ENCODE peak calls at places on chromosome X, in six cellular contexts. O is body of pancreas, R is GM23338, I is transverse colon, U is upper lobe of right lung, H is adrenal gland. Z is an unnamed sample. For H3K4me1, the result is how much of the 10 kb centered on the place peaks cover.

GRCh38 chrX:40543661-40544328 is 37.0 kb upstream of the ATP6AP2 start:
- DNase-seq in O (peak), R (peak), I (no peak), U (no peak), H (no peak), Z (no peak)

GRCh38 chrX:11212741-11213140 is 80.5 kb upstream of the AMELX start:
- DNase-seq in O (no peak), R (peak), I (no peak), U (no peak), H (no peak), Z (no peak)

GRCh38 chrX:40511258-40511657 is 69.5 kb upstream of the ATP6AP2 start:
- DNase-seq in O (no peak), R (no peak), I (no peak), U (no peak), H (no peak), Z (no peak)

GRCh38 chrX:111095974-111096870 is at the start of gene PAK3:
- DNase-seq in O (peak), R (peak), I (peak), U (peak), H (peak), Z (peak)

GRCh38 chrX:139967300-139967699 is 2.0 kb upstream of the CXorf66 start:
- DNase-seq in O (no peak), R (peak), I (peak), U (no peak), H (no peak), Z (no peak)

GRCh38 chrX:68429216-68429615 is 4.1 kb downstream of the OPHN1 start:
- DNase-seq in O (no peak), R (no peak), I (no peak), U (no peak), H (no peak), Z (no peak)

GRCh38 chrX:105837227-105837626 is 14.9 kb downstream of the NRK start:
- DNase-seq in O (peak), R (no peak), I (no peak), U (no peak), H (peak), Z (peak)

GRCh38 chrX:20372533-20372932 is 105.8 kb upstream of the RPS6KA3 start:
- DNase-seq in O (no peak), R (no peak), I (no peak), U (no peak), H (no peak), Z (no peak)

GRCh38 chrX:19593684-19594083 is 78.4 kb upstream of the MAP3K15 start:
- DNase-seq in O (no peak), R (peak), I (no peak), U (no peak), H (no peak), Z (no peak)

GRCh38 chrX:68917799-68918198 is 89.0 kb downstream of the EFNB1 start:
- DNase-seq in O (no peak), R (no peak), I (no peak), U (no peak), H (no peak), Z (no peak)

GRCh38 chrX:18377802-18378201 is 23.3 kb upstream of the SCML2 start:
- DNase-seq in O (peak), R (peak), I (peak), U (no peak), H (peak), Z (no peak)

GRCh38 chrX:989959-990510 is 222.4 kb downstream of the CRLF2 start:
- DNase-seq in O (peak), R (no peak), I (peak), U (peak), H (peak), Z (no peak)

GRCh38 chrX:132216806-132217202 is 2.4 kb downstream of the RAP2C start:
- DNase-seq in O (no peak), R (no peak), I (no peak), U (no peak), H (no peak), Z (no peak)

GRCh38 chrX:16869393-16870094 is 618 bp downstream of the RBBP7 start:
- DNase-seq in O (peak), R (peak), I (peak), U (peak), H (peak), Z (no peak)

GRCh38 chrX:46341767-46342322 is 203.4 kb downstream of the ZNF674 start:
- DNase-seq in O (no peak), R (no peak), I (no peak), U (no peak), H (no peak), Z (no peak)

GRCh38 chrX:121987835-121988234 is 940.4 kb downstream of the GLUD2 start:
- DNase-seq in O (no peak), R (no peak), I (no peak), U (no peak), H (no peak), Z (no peak)

GRCh38 chrX:55342533-55343501 is 78.1 kb upstream of the PAGE3 start:
- DNase-seq in O (peak), R (peak), I (peak), U (no peak), H (peak), Z (no peak)

GRCh38 chrX:20481632-20482031 is 214.9 kb upstream of the RPS6KA3 start:
- DNase-seq in O (no peak), R (no peak), I (no peak), U (no peak), H (no peak), Z (no peak)

GRCh38 chrX:41922694-41923171 is 621 bp downstream of the CASK start:
- DNase-seq in O (peak), R (peak), I (peak), U (peak), H (peak), Z (no peak)

GRCh38 chrX:6004529-6004928 is 224.1 kb downstream of the NLGN4X start:
- DNase-seq in O (no peak), R (no peak), I (no peak), U (no peak), H (no peak), Z (no peak)

GRCh38 chrX:129738466-129739308 is at the start of gene XPNPEP2:
- DNase-seq in O (no peak), R (peak), I (no peak), U (no peak), H (no peak), Z (no peak)

GRCh38 chrX:131792356-131792749 is 230.7 kb upstream of the STK26 start:
- DNase-seq in O (peak), R (no peak), I (peak), U (no peak), H (peak), Z (no peak)

DNA sequence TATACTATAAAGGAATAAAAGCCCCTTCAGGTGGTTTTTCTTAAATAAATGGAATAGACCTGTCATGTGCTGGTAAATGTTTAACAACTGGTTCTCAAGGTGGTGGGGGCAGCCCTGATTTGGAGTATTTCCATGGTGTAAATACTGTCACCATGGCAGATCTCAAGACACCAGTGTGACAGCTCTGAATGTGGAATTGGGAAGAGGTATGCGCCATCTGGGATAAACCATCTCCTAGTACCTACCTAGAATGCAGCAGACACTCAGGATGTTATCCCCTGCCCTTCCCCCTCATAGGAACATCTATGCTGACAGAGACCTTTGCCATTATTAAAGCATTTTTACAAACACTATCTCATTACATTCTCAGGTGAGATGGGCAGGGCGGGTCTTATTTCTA is 26.4 kb upstream of the TMSB4X start:
- DNase-seq in O (no peak), R (no peak), I (no peak), U (no peak), H (no peak), Z (no peak)
- H3K4me3 ChIP-seq in O (no peak), R (no peak), I (no peak), U (no peak), H (no peak), Z (no peak)

GRCh38 chrX:53713987-53714579 is 27.6 kb upstream of the HUWE1 start:
- DNase-seq in O (no peak), R (no peak), I (no peak), U (no peak), H (no peak), Z (no peak)
- H3K4me1 ChIP-seq in O (under half), R (under half), I (under half), U (under half), H (under half), Z (under half)

GRCh38 chrX:2373615-2374014 is 127.2 kb downstream of the DHRSX start:
- DNase-seq in O (no peak), R (no peak), I (no peak), U (no peak), H (no peak), Z (no peak)

GRCh38 chrX:2376166-2376565 is 124.6 kb downstream of the DHRSX start:
- DNase-seq in O (no peak), R (no peak), I (no peak), U (no peak), H (no peak), Z (no peak)

GRCh38 chrX:2374086-2374485 is 126.7 kb downstream of the DHRSX start:
- DNase-seq in O (no peak), R (no peak), I (no peak), U (no peak), H (no peak), Z (no peak)

GRCh38 chrX:2370436-2370835 is 130.3 kb downstream of the DHRSX start:
- DNase-seq in O (no peak), R (no peak), I (no peak), U (no peak), H (no peak), Z (no peak)

DNA sequence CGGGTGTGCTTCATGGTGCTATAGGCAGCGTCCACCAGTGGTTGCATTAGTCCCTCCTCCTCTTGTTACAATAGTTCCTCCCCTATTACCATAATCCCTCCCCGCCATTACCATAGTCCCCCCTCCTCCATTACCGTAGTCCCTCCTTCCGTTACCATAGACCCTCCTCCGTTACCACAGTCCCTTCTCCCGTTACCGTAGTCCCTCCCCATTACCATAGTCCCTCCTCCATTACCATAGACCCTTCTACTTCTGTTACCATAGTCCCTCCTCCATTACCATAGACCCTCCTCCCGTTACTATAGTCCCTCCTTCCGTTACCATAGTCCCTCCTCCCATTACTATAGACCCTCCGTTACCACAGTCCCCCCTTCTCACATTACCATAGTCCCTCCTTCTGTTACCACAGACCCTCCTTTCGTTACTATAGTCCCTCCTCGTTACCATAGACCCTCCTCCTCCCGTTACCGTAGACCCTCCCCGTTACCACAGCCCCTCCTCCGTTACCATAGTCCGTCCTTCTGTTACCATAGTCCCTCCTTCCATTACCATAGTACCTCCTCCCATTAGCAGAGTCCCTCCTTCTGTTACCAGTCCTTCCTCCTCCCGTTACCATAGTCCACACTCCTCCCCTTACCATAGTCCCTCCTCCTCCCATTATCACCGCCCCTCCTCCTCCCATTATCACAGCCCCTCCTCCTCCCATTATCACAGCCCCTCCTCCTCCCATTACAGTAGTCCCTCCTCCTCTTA is 129.6 kb downstream of the DHRSX start:
- DNase-seq in O (no peak), R (peak), I (no peak), U (no peak), H (peak), Z (no peak)
- H3K4me3 ChIP-seq in O (no peak), R (no peak), I (no peak), U (no peak), H (no peak), Z (no peak)

DNA sequence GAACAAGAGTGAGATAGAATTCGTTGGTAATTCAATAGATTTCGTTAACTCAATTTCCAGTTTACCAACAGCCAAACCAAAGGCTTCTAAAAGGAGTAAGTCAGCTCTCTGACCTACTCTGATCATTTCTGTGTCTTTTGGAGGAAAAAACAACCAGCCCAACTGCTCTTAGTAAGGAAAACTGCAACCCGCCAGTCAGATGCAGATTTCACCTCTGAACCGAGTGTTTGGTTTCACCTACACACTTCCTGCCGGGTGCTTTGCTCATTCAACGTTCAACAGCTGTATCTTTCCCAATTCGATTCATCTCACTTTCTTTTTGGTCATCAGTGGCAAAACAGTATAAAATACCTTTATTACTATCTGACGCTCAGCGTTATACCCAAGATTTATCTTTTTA is 24.5 kb downstream of the TMSB4X start:
- DNase-seq in O (no peak), R (peak), I (no peak), U (no peak), H (no peak), Z (no peak)
- H3K4me1 ChIP-seq in O (under half), R (under half), I (under half), U (under half), H (under half), Z (under half)

GRCh38 chrX:109475174-109475891 is 6.6 kb downstream of the GUCY2F start:
- DNase-seq in O (peak), R (peak), I (no peak), U (peak), H (peak), Z (no peak)
- H3K4me3 ChIP-seq in O (no peak), R (peak), I (no peak), U (no peak), H (no peak), Z (peak)

DNA sequence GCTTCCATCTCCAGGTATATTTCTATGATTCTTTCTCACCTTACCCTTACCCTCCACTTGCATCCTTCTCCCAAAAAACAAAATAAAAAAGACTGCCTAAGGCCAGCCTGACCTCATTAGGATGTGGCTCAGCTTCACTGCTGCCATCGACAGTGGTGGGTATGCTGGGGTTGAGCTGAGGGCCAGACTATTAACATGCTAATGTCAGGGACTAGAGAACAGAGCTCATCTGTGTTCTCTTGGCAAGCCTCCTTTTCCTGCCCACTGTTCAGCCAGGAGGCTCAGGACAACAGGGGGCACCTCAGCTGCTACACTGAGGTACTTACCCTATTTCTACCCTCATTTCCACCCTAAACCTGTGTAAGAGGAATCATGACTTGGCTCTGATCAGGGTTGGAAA is 59.3 kb downstream of the MSN start:
- DNase-seq in O (no peak), R (peak), I (no peak), U (no peak), H (no peak), Z (no peak)
- H3K4me1 ChIP-seq in O (under half), R (under half), I (under half), U (under half), H (under half), Z (under half)

GRCh38 chrX:78140206-78140605 is 756 bp upstream of the TAF9B start:
- DNase-seq in O (no peak), R (no peak), I (no peak), U (no peak), H (no peak), Z (no peak)
- H3K4me3 ChIP-seq in O (no peak), R (no peak), I (no peak), U (peak), H (no peak), Z (peak)

DNA sequence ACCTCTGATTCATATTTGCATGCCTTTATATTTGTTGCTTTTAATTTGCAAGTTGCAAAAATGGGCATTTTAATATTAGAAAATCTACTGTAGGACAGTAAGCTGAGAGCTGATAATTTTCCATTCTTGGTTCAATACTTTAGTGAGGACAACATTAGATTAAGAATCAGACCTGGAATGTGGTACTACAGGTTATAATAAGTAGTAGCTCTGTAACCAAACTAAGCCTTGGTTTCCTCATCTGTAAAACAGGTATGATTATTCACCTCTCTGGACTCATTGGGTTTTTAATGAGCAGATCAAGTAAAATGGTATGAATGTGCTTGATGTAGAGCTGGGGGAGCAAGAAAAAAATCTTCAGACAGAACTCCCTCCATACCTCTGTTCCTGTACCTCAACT is 31.1 kb downstream of the PRRG1 start:
- DNase-seq in O (no peak), R (no peak), I (no peak), U (no peak), H (no peak), Z (no peak)
- H3K4me1 ChIP-seq in O (under half), R (under half), I (under half), U (under half), H (under half), Z (under half)

GRCh38 chrX:73850124-73851013 is 287.4 kb downstream of the CHIC1 start:
- DNase-seq in O (peak), R (peak), I (peak), U (no peak), H (peak), Z (no peak)
- H3K4me3 ChIP-seq in O (no peak), R (no peak), I (no peak), U (no peak), H (no peak), Z (no peak)

Z was measured in thoracic aorta.